ENCODE peak calls at places on chromosomes 6 and 20, in five cellular contexts. D is psoas muscle, F is SK-N-SH, Z is glutamatergic neuron, B is heart right ventricle. E is an unnamed sample.

GRCh38 chr6:159056432-159056831 is 11.6 kb upstream of the TAGAP start:
- DNase-seq in Z (no peak), D (no peak), F (no peak), B (no peak), E (no peak)

GRCh38 chr20:25052255-25053206 is 5.4 kb downstream of the ACSS1 start:
- DNase-seq in B (no peak), Z (no peak), D (peak; percentile 35), F (no peak), E (peak; percentile 4)

GRCh38 chr20:2299301-2299700 is 3.5 kb downstream of the TGM3 start:
- DNase-seq in F (no peak), Z (no peak), D (peak; percentile 65), B (peak; percentile 27), E (no peak)

GRCh38 chr6:32763417-32763816 is at the start of gene HLA-DQB2:
- DNase-seq in F (no peak), B (no peak), D (no peak), Z (no peak), E (no peak)

GRCh38 chr20:61665746-61666470 is 399.8 kb downstream of the TAF4 start:
- DNase-seq in F (no peak), Z (no peak), D (no peak), B (no peak), E (no peak)

GRCh38 chr20:19817017-19817416 is 59.0 kb downstream of the RIN2 start:
- DNase-seq in D (no peak), B (no peak), F (no peak), Z (no peak), E (no peak)

GRCh38 chr20:17972121-17972520 is 3.3 kb downstream of the MGME1 start:
- DNase-seq in B (no peak), Z (no peak), F (no peak), D (no peak), E (no peak)

GRCh38 chr20:58238490-58238889 is 10.0 kb upstream of the ANKRD60 start:
- DNase-seq in D (no peak), Z (no peak), B (no peak), F (no peak), E (no peak)

GRCh38 chr6:146859795-146860495 is 261.2 kb downstream of the ADGB start:
- DNase-seq in F (no peak), B (no peak), Z (no peak), D (no peak), E (no peak)

GRCh38 chr6:165729307-165729936 is 66.4 kb upstream of the PDE10A start:
- DNase-seq in Z (peak; percentile 45), F (peak; percentile 74), B (no peak), D (no peak), E (no peak)

GRCh38 chr6:107956586-107957164 is 1.3 kb downstream of the SEC63 start:
- DNase-seq in D (no peak), F (peak; percentile 38), B (no peak), Z (no peak), E (no peak)

GRCh38 chr20:57974863-57975262 is 253.6 kb downstream of the ANKRD60 start:
- DNase-seq in D (no peak), B (no peak), Z (no peak), F (no peak), E (no peak)

GRCh38 chr6:40343887-40344565 is 243.1 kb downstream of the LRFN2 start:
- DNase-seq in D (no peak), B (no peak), F (peak; percentile 12), Z (no peak), E (no peak)

GRCh38 chr6:106751501-106752252 is 122.3 kb downstream of the QRSL1 start:
- DNase-seq in Z (no peak), B (no peak), F (no peak), D (no peak), E (no peak)

GRCh38 chr6:28212510-28213212 is 12.4 kb upstream of the ZSCAN9 start:
- DNase-seq in F (peak; percentile 33), B (no peak), D (no peak), Z (peak; percentile 42), E (no peak)

GRCh38 chr6:111566222-111566717 is 39.4 kb downstream of the TRAF3IP2 start:
- DNase-seq in D (no peak), B (no peak), Z (no peak), F (no peak), E (no peak)

GRCh38 chr6:53998293-53998692 is 113.0 kb upstream of the MLIP start:
- DNase-seq in Z (no peak), F (no peak), D (no peak), B (no peak), E (no peak)

GRCh38 chr6:129280719-129281118 is 397.8 kb downstream of the LAMA2 start:
- DNase-seq in D (no peak), Z (no peak), F (no peak), B (no peak), E (no peak)

GRCh38 chr6:160265869-160266476 is 7.4 kb upstream of the SLC22A2 start:
- DNase-seq in D (no peak), Z (no peak), F (no peak), B (no peak), E (no peak)

GRCh38 chr6:131124341-131125071 is 10.8 kb upstream of the AKAP7 start:
- DNase-seq in D (no peak), B (no peak), F (no peak), Z (no peak), E (no peak)

GRCh38 chr20:50438986-50439407 is 71.2 kb upstream of the PTPN1 start:
- DNase-seq in B (no peak), D (no peak), Z (no peak), F (no peak), E (no peak)

GRCh38 chr6:75458895-75459294 is 34.7 kb downstream of the FILIP1 start:
- DNase-seq in B (no peak), F (no peak), Z (no peak), D (no peak), E (no peak)

GRCh38 chr20:32534661-32535240 is 50.4 kb downstream of the NOL4L start:
- DNase-seq in Z (no peak), B (no peak), F (no peak), D (no peak), E (no peak)

GRCh38 chr20:63868264-63868663 is 3.2 kb downstream of the TPD52L2 start:
- DNase-seq in B (no peak), Z (no peak), D (no peak), F (no peak), E (no peak)

GRCh38 chr6:146790561-146791091 is 191.9 kb downstream of the ADGB start:
- DNase-seq in Z (no peak), D (no peak), B (no peak), F (no peak), E (no peak)

GRCh38 chr20:31934968-31935764 is 16.7 kb downstream of the PDRG1 start:
- DNase-seq in D (no peak), B (no peak), Z (peak; percentile 64), F (peak; percentile 37), E (no peak)

GRCh38 chr20:43824699-43825402 is 89.8 kb upstream of the TOX2 start:
- DNase-seq in B (no peak), F (peak; percentile 77), Z (peak; percentile 54), D (no peak), E (no peak)

GRCh38 chr20:63500902-63501817 is 2.3 kb upstream of the EEF1A2 start:
- DNase-seq in B (no peak), Z (peak; percentile 23), F (no peak), D (peak; percentile 61), E (no peak)

GRCh38 chr6:3229566-3230274 is 2.3 kb upstream of the TUBB2B start:
- DNase-seq in D (peak; percentile 57), Z (peak; percentile 84), F (peak; percentile 50), B (no peak), E (peak; percentile 41)

GRCh38 chr6:10419749-10420545 is 5.1 kb upstream of the TFAP2A start:
- DNase-seq in B (no peak), F (no peak), D (no peak), Z (no peak), E (no peak)

GRCh38 chr6:14550817-14551216 is 433.2 kb downstream of the CD83 start:
- DNase-seq in Z (no peak), D (peak; percentile 78), F (no peak), B (no peak), E (no peak)

GRCh38 chr6:14316911-14317535 is 199.5 kb downstream of the CD83 start:
- DNase-seq in D (no peak), B (no peak), F (peak; percentile 22), Z (peak; percentile 28), E (no peak)

GRCh38 chr20:19976595-19977372 is 40.4 kb upstream of the NAA20 start:
- DNase-seq in B (peak; percentile 57), Z (no peak), F (no peak), D (peak; percentile 67), E (no peak)

DNA sequence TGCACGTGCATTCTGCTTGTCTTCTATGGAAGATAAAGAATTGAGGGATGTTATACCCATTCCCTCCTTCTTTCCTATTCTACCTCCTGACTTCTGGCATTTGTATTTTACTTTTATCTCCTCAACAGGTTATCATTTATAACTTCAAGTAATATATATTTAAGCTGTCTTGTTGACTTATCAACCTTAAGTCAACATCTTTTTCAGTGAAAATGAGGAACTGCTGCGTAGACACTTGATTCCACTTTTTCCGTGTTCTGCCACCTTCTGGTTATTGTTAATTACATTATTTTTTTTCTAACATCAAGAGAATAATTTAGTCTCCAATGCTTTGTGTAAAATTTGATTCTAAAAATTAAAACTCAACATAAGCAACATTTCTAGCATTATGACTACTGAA is 107.5 kb downstream of the PRKN start:
- DNase-seq in Z (no peak), D (no peak), F (no peak), B (no peak), E (no peak)
- TF ChIP-seq CTCF in Z (no peak), D (no peak), F (no peak), B (no peak), E (no peak)

DNA sequence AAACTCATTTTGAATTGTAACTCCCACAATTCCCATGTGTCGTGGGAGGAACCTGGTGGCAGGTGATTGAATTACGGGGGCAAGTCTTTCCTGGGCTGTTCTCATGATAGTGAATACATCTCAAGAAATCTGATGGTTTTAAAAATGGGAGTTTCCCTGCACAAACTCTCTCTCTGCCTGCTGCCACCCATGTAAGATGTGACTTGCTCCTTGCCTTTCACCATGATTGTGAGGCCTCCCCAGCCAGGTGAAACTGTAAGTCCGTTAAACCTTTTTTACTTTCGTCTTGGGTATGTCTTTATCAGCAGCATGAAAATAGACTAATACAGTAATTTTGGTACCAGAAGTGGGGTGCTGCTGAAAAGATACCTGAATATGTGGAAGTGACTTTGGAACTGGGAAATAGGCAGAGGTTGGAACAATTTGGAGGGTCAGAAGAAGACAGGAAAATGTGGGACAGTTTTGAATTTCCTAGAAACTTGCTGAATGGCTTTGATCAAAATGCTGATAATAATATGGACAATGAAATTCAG is 41.4 kb upstream of the SAMHD1 start:
- DNase-seq in Z (no peak), B (no peak), D (no peak), F (no peak), E (no peak)
- TF ChIP-seq CTCF in Z (no peak), B (no peak), D (no peak), F (no peak), E (no peak)

GRCh38 chr6:154448448-154449096 is 61.9 kb downstream of the CNKSR3 start:
- DNase-seq in B (no peak), Z (no peak), D (no peak), F (peak; percentile 78), E (no peak)
- TF ChIP-seq CTCF in B (no peak), Z (peak; percentile 59), D (peak; percentile 19), F (peak; percentile 46), E (no peak)

DNA sequence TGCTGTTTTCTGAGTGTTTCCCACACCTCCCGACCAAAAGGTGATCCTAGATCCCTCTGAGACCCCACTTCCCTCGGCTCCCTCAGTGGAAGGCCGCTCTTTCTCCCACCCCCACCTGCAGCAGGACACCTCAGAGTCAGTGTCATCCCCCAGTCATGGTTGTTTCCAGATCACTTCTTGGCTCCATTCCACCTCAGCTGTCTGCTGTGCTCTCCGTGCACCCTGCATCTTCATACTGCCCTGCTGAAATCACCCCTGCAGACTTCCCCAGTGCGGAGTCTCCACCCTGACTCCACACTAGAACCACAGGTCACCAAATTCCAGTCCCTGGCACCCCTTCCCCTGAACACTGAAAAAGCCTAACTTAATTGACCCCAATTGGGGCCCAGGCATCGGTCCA is 255.1 kb upstream of the CDYL start:
- DNase-seq in D (no peak), Z (no peak), B (no peak), F (no peak), E (no peak)
- TF ChIP-seq CTCF in D (no peak), Z (no peak), B (no peak), F (no peak), E (no peak)

E was measured in activated B cell treated with CpG ODN at 0.5 μM for 24 hours.